ENCODE peak calls at places on chromosomes 6 and 20, in seven cellular contexts. One of them, this sample, is unnamed.

GRCh38 chr20:13148961-13149360 is 72.1 kb upstream of the ISM1 start:
- DNase-seq in epithelial cell of esophagus: no peak
- DNase-seq in mesenchymal stem cell: no peak
- DNase-seq in mammary epithelial cell: no peak
- DNase-seq in Calu3: no peak
- DNase-seq in endothelial cell: no peak
- DNase-seq in EH: no peak
- DNase-seq in this sample: no peak

GRCh38 chr6:42041131-42042055 is 8.9 kb upstream of the TAF8 start:
- DNase-seq in EH: no peak
- DNase-seq in Calu3: no peak
- DNase-seq in epithelial cell of esophagus: no peak
- DNase-seq in mesenchymal stem cell: no peak
- DNase-seq in mammary epithelial cell: no peak
- DNase-seq in endothelial cell: no peak
- DNase-seq in this sample: no peak

GRCh38 chr6:28258877-28259777 is at the start of gene NKAPL:
- DNase-seq in EH: peak; percentile 42
- DNase-seq in mesenchymal stem cell: no peak
- DNase-seq in mammary epithelial cell: peak; percentile 40
- DNase-seq in endothelial cell: no peak
- DNase-seq in Calu3: no peak
- DNase-seq in epithelial cell of esophagus: peak; percentile 64
- DNase-seq in this sample: no peak

GRCh38 chr6:35469711-35470662 is 1.8 kb downstream of the RPL10A start:
- DNase-seq in Calu3: peak; percentile 50
- DNase-seq in mammary epithelial cell: peak; percentile 66
- DNase-seq in EH: peak; percentile 45
- DNase-seq in mesenchymal stem cell: no peak
- DNase-seq in epithelial cell of esophagus: peak; percentile 65
- DNase-seq in endothelial cell: no peak
- DNase-seq in this sample: peak; percentile 79

GRCh38 chr6:51303313-51303712 is 484.6 kb downstream of the TFAP2B start:
- DNase-seq in Calu3: no peak
- DNase-seq in EH: no peak
- DNase-seq in mammary epithelial cell: no peak
- DNase-seq in endothelial cell: no peak
- DNase-seq in mesenchymal stem cell: no peak
- DNase-seq in epithelial cell of esophagus: no peak
- DNase-seq in this sample: no peak

GRCh38 chr6:146847426-146847825 is 248.7 kb downstream of the ADGB start:
- DNase-seq in epithelial cell of esophagus: no peak
- DNase-seq in EH: peak; percentile 66
- DNase-seq in endothelial cell: no peak
- DNase-seq in mammary epithelial cell: no peak
- DNase-seq in Calu3: no peak
- DNase-seq in mesenchymal stem cell: peak; percentile 50
- DNase-seq in this sample: no peak

GRCh38 chr6:3813150-3813780 is 35.9 kb upstream of the FAM50B start:
- DNase-seq in Calu3: peak; percentile 39
- DNase-seq in endothelial cell: peak; percentile 54
- DNase-seq in mesenchymal stem cell: peak; percentile 61
- DNase-seq in epithelial cell of esophagus: peak; percentile 63
- DNase-seq in EH: peak; percentile 71
- DNase-seq in mammary epithelial cell: peak; percentile 65
- DNase-seq in this sample: no peak

GRCh38 chr20:45036044-45036755 is 64.7 kb downstream of the KCNS1 start:
- DNase-seq in epithelial cell of esophagus: peak; percentile 89
- DNase-seq in mammary epithelial cell: peak; percentile 74
- DNase-seq in EH: peak; percentile 91
- DNase-seq in endothelial cell: no peak
- DNase-seq in Calu3: peak; percentile 45
- DNase-seq in mesenchymal stem cell: peak; percentile 75
- DNase-seq in this sample: no peak

GRCh38 chr6:25623065-25623464 is 28.9 kb upstream of the SCGN start:
- DNase-seq in EH: no peak
- DNase-seq in endothelial cell: no peak
- DNase-seq in mammary epithelial cell: no peak
- DNase-seq in Calu3: no peak
- DNase-seq in epithelial cell of esophagus: no peak
- DNase-seq in mesenchymal stem cell: no peak
- DNase-seq in this sample: no peak

This sample was measured in WERI-Rb-1.